ENCODE peak calls at places on chromosomes 6 and 20, in eight cellular contexts. V is tibial artery; X is uterus; W is fibroblast of lung; O is CD8-positive, alpha-beta T cell; Y is heart right ventricle; S is HCT116; K is left lung. H is an unnamed sample.

GRCh38 chr6:56400273-56400672 is 152.9 kb upstream of the COL21A1 start:
- DNase-seq in V (no peak), X (no peak), W (no peak), O (no peak), Y (no peak), S (no peak), K (no peak), H (no peak)

GRCh38 chr6:137912813-137913212 is 45.8 kb downstream of the TNFAIP3 start:
- DNase-seq in V (no peak), X (no peak), W (no peak), O (no peak), Y (no peak), S (no peak), K (no peak), H (no peak)

GRCh38 chr6:129667034-129667433 is 42.9 kb downstream of the ARHGAP18 start:
- DNase-seq in V (no peak), X (no peak), W (peak; percentile 52), O (no peak), Y (no peak), S (no peak), K (no peak), H (no peak)

GRCh38 chr6:107819217-107819616 is 4.9 kb downstream of the SCML4 start:
- DNase-seq in V (no peak), X (no peak), W (no peak), O (peak; percentile 17), Y (no peak), S (no peak), K (no peak), H (no peak)

GRCh38 chr6:137233561-137234504 is 14.6 kb upstream of the IFNGR1 start:
- DNase-seq in V (no peak), X (peak; percentile 29), W (peak; percentile 83), O (no peak), Y (peak; percentile 22), S (no peak), K (no peak), H (no peak)

GRCh38 chr6:163165155-163165910 is 249.2 kb upstream of the QKI start:
- DNase-seq in V (no peak), X (no peak), W (no peak), O (no peak), Y (no peak), S (no peak), K (no peak), H (no peak)

GRCh38 chr20:53276143-53276542 is 304.0 kb downstream of the TSHZ2 start:
- DNase-seq in V (no peak), X (no peak), W (no peak), O (no peak), Y (peak; percentile 32), S (no peak), K (no peak), H (no peak)

GRCh38 chr20:38143646-38144554 is 21.2 kb downstream of the TGM2 start:
- DNase-seq in V (peak; percentile 93), X (peak; percentile 62), W (peak; percentile 70), O (no peak), Y (no peak), S (no peak), K (peak; percentile 71), H (peak; percentile 91)

GRCh38 chr20:49593441-49594142 is 25.7 kb upstream of the PTGIS start:
- DNase-seq in V (no peak), X (no peak), W (no peak), O (no peak), Y (no peak), S (no peak), K (no peak), H (no peak)

GRCh38 chr6:43196337-43196736 is 14.3 kb downstream of the CUL9 start:
- DNase-seq in V (no peak), X (no peak), W (no peak), O (no peak), Y (no peak), S (no peak), K (no peak), H (no peak)

GRCh38 chr20:21372016-21372415 is 25.3 kb downstream of the NKX2-4 start:
- DNase-seq in V (no peak), X (no peak), W (no peak), O (no peak), Y (no peak), S (no peak), K (no peak), H (no peak)

GRCh38 chr6:165760126-165760802 is 97.2 kb upstream of the PDE10A start:
- DNase-seq in V (no peak), X (no peak), W (no peak), O (no peak), Y (no peak), S (no peak), K (no peak), H (no peak)

GRCh38 chr6:9581155-9581554 is 833.7 kb downstream of the TFAP2A start:
- DNase-seq in V (no peak), X (no peak), W (no peak), O (no peak), Y (no peak), S (no peak), K (no peak), H (no peak)

GRCh38 chr6:101266063-101266462 is 127.4 kb upstream of the GRIK2 start:
- DNase-seq in V (no peak), X (no peak), W (no peak), O (no peak), Y (no peak), S (no peak), K (no peak), H (no peak)

DNA sequence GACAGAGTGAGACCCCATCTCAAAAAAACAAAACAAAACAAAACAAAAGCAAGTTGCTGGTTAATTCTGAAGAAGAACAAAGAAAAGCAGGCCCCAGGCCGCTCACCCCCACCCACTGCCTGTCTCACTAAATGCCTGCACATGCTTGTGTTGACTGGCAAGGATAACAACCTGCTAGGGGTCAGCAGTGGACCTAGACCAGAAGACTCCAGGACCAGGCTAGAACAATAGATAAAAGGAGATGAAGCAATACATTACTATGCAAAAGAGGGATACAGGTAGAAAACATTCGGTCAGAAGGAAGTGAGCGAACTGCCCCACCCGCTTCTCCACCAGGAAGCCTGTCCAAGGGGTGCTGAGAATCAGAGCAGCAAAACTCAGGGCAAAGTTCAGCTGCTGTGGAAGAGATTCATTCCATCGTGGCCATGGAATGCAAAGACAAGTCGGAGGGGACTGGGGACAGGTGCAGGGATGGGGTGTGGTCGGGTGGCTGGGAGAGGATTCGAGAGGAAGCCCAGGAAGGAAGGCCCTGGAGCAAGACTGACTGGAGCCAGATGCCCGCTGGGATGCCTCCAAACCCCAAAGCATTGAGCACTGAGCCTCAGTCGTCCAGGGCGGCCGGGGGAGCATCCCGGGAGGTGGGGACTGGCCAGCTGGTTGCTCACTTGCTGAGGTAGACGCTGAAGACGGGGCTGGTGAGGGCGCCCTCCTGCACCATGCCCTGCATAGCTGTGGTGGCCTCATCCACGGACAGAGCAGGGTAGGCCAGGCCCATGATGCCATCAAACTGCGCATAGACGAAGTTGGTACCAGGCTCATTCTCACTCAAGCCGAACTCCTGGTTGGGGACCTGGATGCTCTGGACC is 5.3 kb downstream of the PGC start:
- DNase-seq in V (no peak), X (no peak), W (no peak), O (no peak), Y (no peak), S (no peak), K (no peak), H (no peak)
- H3K27ac ChIP-seq in V (no peak overlapping the region), X (no peak overlapping the region), W (no peak overlapping the region), O (no peak overlapping the region), Y (no peak overlapping the region), S (no peak overlapping the region), K (no peak overlapping the region), H (no peak overlapping the region)

GRCh38 chr6:42120895-42121865 is 21.2 kb downstream of the C6orf132 start:
- DNase-seq in V (no peak), X (no peak), W (peak; percentile 9), O (no peak), Y (no peak), S (no peak), K (no peak), H (no peak)
- H3K4me1 ChIP-seq in V (peaks cover 18% of the 10 kb centered on the region), X (no peaks in the 10 kb centered on the region), W (peaks cover 7% of the 10 kb centered on the region), O (no peaks in the 10 kb centered on the region), Y (peaks cover 22% of the 10 kb centered on the region), S (peaks cover 86% of the 10 kb centered on the region), K (peaks cover 4% of the 10 kb centered on the region), H (no peaks in the 10 kb centered on the region)

DNA sequence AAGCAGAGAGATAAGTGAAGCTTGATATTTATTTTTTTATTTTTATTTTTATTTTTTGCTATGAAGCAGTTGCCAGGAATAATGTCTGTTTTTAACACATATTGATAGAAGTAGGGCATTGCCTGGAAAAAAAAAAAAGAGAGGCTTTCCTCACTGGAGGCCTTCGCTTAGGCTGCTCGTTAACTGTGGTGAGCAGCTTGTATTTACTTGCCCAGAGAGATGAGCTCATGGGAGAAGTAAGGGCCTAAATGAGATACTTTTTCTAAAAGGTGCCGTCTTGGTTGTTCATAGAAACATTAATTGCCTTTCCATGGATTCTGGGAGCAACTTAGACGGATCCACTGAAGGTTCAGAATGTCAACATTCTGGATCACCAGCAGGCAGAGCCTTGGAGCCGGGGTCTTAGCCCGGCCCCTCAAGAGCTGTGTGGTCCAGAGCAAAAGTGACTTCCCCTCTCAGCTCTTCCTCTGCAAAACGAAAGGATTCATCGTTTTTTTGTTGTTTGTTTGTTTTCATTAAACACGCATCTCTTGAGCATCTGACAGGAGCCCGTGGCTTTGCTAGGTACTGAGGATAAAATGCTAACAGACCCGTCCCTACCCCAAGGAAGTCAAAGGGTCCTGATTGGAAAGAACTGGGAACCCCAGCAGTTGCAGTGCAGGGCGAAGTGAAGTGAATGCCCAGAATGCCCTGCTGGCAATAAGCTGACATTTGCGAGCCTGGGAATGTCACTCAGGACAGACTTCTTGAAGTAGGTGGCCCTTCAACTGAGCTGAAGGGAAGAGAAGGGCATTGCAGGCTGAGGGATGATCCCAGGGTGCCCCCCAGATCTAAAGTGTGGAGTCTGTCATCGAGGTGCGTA is 138.5 kb downstream of the ZDHHC14 start:
- DNase-seq in V (no peak), X (no peak), W (no peak), O (no peak), Y (no peak), S (no peak), K (no peak), H (no peak)
- H3K4me3 ChIP-seq in V (no peak overlapping the region), X (no peak overlapping the region), W (no peak overlapping the region), O (no peak overlapping the region), Y (no peak overlapping the region), S (no peak overlapping the region), K (no peak overlapping the region), H (no peak overlapping the region)

GRCh38 chr20:51425347-51426106 is 117.0 kb downstream of the NFATC2 start:
- DNase-seq in V (no peak), X (no peak), W (no peak), O (no peak), Y (no peak), S (no peak), K (no peak), H (no peak)
- H3K27ac ChIP-seq in V (no peak overlapping the region), X (no peak overlapping the region), W (no peak overlapping the region), O (no peak overlapping the region), Y (no peak overlapping the region), S (no peak overlapping the region), K (peak overlapping the region; percentile 5), H (no peak overlapping the region)

GRCh38 chr20:45347297-45347935 is 808 bp downstream of the SDC4 start:
- DNase-seq in V (peak; percentile 72), X (no peak), W (no peak), O (no peak), Y (no peak), S (no peak), K (no peak), H (no peak)
- H3K4me1 ChIP-seq in V (peaks cover 54% of the 10 kb centered on the region), X (peaks cover 16% of the 10 kb centered on the region), W (peaks cover 21% of the 10 kb centered on the region), O (peaks cover 7% of the 10 kb centered on the region), Y (peaks cover 53% of the 10 kb centered on the region), S (peaks cover 62% of the 10 kb centered on the region), K (peaks cover 28% of the 10 kb centered on the region), H (no peaks in the 10 kb centered on the region)